ENCODE peak calls at places on chromosomes 16 and 17, in eight cellular contexts. One of them, this sample, is unnamed.
A peak's percentile ranks its signal among the peaks of the same experiment; 100 is the strongest.

GRCh38 chr17:79874329-79874981 is 35.2 kb upstream of the CBX4 start:
- DNase-seq in OCI-M1: peak; percentile 61
- DNase-seq in HEK293T: peak; percentile 70
- DNase-seq in activated T-cell treated with anti-CD3 and anti-CD28 coated beads for 24 hours: no peak
- DNase-seq in kidney tubule cell: peak; percentile 39
- DNase-seq in effector memory CD4-positive, alpha-beta T cell: no peak
- DNase-seq in NCI-H774: no peak
- DNase-seq in activated T-helper 2 cell treated with anti-CD3 and anti-CD28 coated beads, Interferon-gamma antibody, Interleukin-2, Interleukin-4, amounts not matched to agents 10 μg/mL and 5 μg/mL and 100 μg/mL, durations not matched to agents 14 hours and 24 hours and 36 hours: no peak
- DNase-seq in this sample: peak; percentile 61

GRCh38 chr17:4986951-4987766 is at the start of gene CAMTA2:
- DNase-seq in activated T-helper 2 cell treated with anti-CD3 and anti-CD28 coated beads, Interferon-gamma antibody, Interleukin-2, Interleukin-4, amounts not matched to agents 10 μg/mL and 5 μg/mL and 100 μg/mL, durations not matched to agents 14 hours and 24 hours and 36 hours: peak; percentile 76
- DNase-seq in HEK293T: peak; percentile 79
- DNase-seq in NCI-H774: peak; percentile 25
- DNase-seq in activated T-cell treated with anti-CD3 and anti-CD28 coated beads for 24 hours: peak; percentile 84
- DNase-seq in OCI-M1: peak; percentile 98
- DNase-seq in effector memory CD4-positive, alpha-beta T cell: peak; percentile 81
- DNase-seq in kidney tubule cell: peak; percentile 85
- DNase-seq in this sample: peak; percentile 94

GRCh38 chr17:50148226-50149098 is 2.0 kb downstream of the PPP1R9B start:
- DNase-seq in activated T-cell treated with anti-CD3 and anti-CD28 coated beads for 24 hours: peak; percentile 69
- DNase-seq in effector memory CD4-positive, alpha-beta T cell: peak; percentile 70
- DNase-seq in activated T-helper 2 cell treated with anti-CD3 and anti-CD28 coated beads, Interferon-gamma antibody, Interleukin-2, Interleukin-4, amounts not matched to agents 10 μg/mL and 5 μg/mL and 100 μg/mL, durations not matched to agents 14 hours and 24 hours and 36 hours: no peak
- DNase-seq in HEK293T: no peak
- DNase-seq in NCI-H774: no peak
- DNase-seq in OCI-M1: peak; percentile 65
- DNase-seq in kidney tubule cell: peak; percentile 77
- DNase-seq in this sample: no peak

GRCh38 chr16:78206623-78207223 is 107.3 kb downstream of the WWOX start:
- DNase-seq in activated T-cell treated with anti-CD3 and anti-CD28 coated beads for 24 hours: no peak
- DNase-seq in NCI-H774: no peak
- DNase-seq in HEK293T: no peak
- DNase-seq in kidney tubule cell: peak; percentile 17
- DNase-seq in OCI-M1: no peak
- DNase-seq in effector memory CD4-positive, alpha-beta T cell: no peak
- DNase-seq in activated T-helper 2 cell treated with anti-CD3 and anti-CD28 coated beads, Interferon-gamma antibody, Interleukin-2, Interleukin-4, amounts not matched to agents 10 μg/mL and 5 μg/mL and 100 μg/mL, durations not matched to agents 14 hours and 24 hours and 36 hours: no peak
- DNase-seq in this sample: no peak

GRCh38 chr16:2969545-2970521 is 685 bp downstream of the PAQR4 start:
- DNase-seq in kidney tubule cell: peak; percentile 74
- DNase-seq in HEK293T: peak; percentile 62
- DNase-seq in OCI-M1: peak; percentile 86
- DNase-seq in effector memory CD4-positive, alpha-beta T cell: peak; percentile 25
- DNase-seq in activated T-cell treated with anti-CD3 and anti-CD28 coated beads for 24 hours: peak; percentile 69
- DNase-seq in NCI-H774: peak; percentile 8
- DNase-seq in activated T-helper 2 cell treated with anti-CD3 and anti-CD28 coated beads, Interferon-gamma antibody, Interleukin-2, Interleukin-4, amounts not matched to agents 10 μg/mL and 5 μg/mL and 100 μg/mL, durations not matched to agents 14 hours and 24 hours and 36 hours: peak; percentile 80
- DNase-seq in this sample: peak; percentile 92

GRCh38 chr17:38671939-38672720 is 2.6 kb downstream of the EPOP start:
- DNase-seq in activated T-helper 2 cell treated with anti-CD3 and anti-CD28 coated beads, Interferon-gamma antibody, Interleukin-2, Interleukin-4, amounts not matched to agents 10 μg/mL and 5 μg/mL and 100 μg/mL, durations not matched to agents 14 hours and 24 hours and 36 hours: no peak
- DNase-seq in OCI-M1: no peak
- DNase-seq in kidney tubule cell: no peak
- DNase-seq in NCI-H774: no peak
- DNase-seq in effector memory CD4-positive, alpha-beta T cell: no peak
- DNase-seq in HEK293T: no peak
- DNase-seq in activated T-cell treated with anti-CD3 and anti-CD28 coated beads for 24 hours: no peak
- DNase-seq in this sample: no peak

GRCh38 chr17:75487351-75488070 is 27.8 kb downstream of the CASKIN2 start:
- DNase-seq in OCI-M1: peak; percentile 89
- DNase-seq in kidney tubule cell: no peak
- DNase-seq in HEK293T: no peak
- DNase-seq in NCI-H774: no peak
- DNase-seq in activated T-cell treated with anti-CD3 and anti-CD28 coated beads for 24 hours: peak; percentile 28
- DNase-seq in effector memory CD4-positive, alpha-beta T cell: no peak
- DNase-seq in activated T-helper 2 cell treated with anti-CD3 and anti-CD28 coated beads, Interferon-gamma antibody, Interleukin-2, Interleukin-4, amounts not matched to agents 10 μg/mL and 5 μg/mL and 100 μg/mL, durations not matched to agents 14 hours and 24 hours and 36 hours: peak; percentile 26
- DNase-seq in this sample: no peak

GRCh38 chr17:56798916-56799315 is 34.8 kb downstream of the C17orf67 start:
- DNase-seq in kidney tubule cell: peak; percentile 15
- DNase-seq in OCI-M1: peak; percentile 82
- DNase-seq in HEK293T: no peak
- DNase-seq in NCI-H774: no peak
- DNase-seq in activated T-helper 2 cell treated with anti-CD3 and anti-CD28 coated beads, Interferon-gamma antibody, Interleukin-2, Interleukin-4, amounts not matched to agents 10 μg/mL and 5 μg/mL and 100 μg/mL, durations not matched to agents 14 hours and 24 hours and 36 hours: no peak
- DNase-seq in activated T-cell treated with anti-CD3 and anti-CD28 coated beads for 24 hours: no peak
- DNase-seq in effector memory CD4-positive, alpha-beta T cell: no peak
- DNase-seq in this sample: no peak

GRCh38 chr16:2869502-2870064 is 11.6 kb upstream of the PRSS22 start:
- DNase-seq in HEK293T: no peak
- DNase-seq in kidney tubule cell: no peak
- DNase-seq in activated T-helper 2 cell treated with anti-CD3 and anti-CD28 coated beads, Interferon-gamma antibody, Interleukin-2, Interleukin-4, amounts not matched to agents 10 μg/mL and 5 μg/mL and 100 μg/mL, durations not matched to agents 14 hours and 24 hours and 36 hours: no peak
- DNase-seq in effector memory CD4-positive, alpha-beta T cell: no peak
- DNase-seq in activated T-cell treated with anti-CD3 and anti-CD28 coated beads for 24 hours: no peak
- DNase-seq in NCI-H774: no peak
- DNase-seq in OCI-M1: no peak
- DNase-seq in this sample: no peak

GRCh38 chr16:4852221-4852872 is 5.1 kb downstream of the UBN1 start:
- DNase-seq in activated T-helper 2 cell treated with anti-CD3 and anti-CD28 coated beads, Interferon-gamma antibody, Interleukin-2, Interleukin-4, amounts not matched to agents 10 μg/mL and 5 μg/mL and 100 μg/mL, durations not matched to agents 14 hours and 24 hours and 36 hours: no peak
- DNase-seq in effector memory CD4-positive, alpha-beta T cell: no peak
- DNase-seq in kidney tubule cell: peak; percentile 31
- DNase-seq in activated T-cell treated with anti-CD3 and anti-CD28 coated beads for 24 hours: no peak
- DNase-seq in OCI-M1: peak; percentile 54
- DNase-seq in HEK293T: no peak
- DNase-seq in NCI-H774: no peak
- DNase-seq in this sample: no peak

GRCh38 chr16:87465306-87465705 is 27.5 kb downstream of the ZCCHC14 start:
- DNase-seq in HEK293T: no peak
- DNase-seq in effector memory CD4-positive, alpha-beta T cell: no peak
- DNase-seq in NCI-H774: no peak
- DNase-seq in OCI-M1: peak; percentile 96
- DNase-seq in kidney tubule cell: peak; percentile 63
- DNase-seq in activated T-cell treated with anti-CD3 and anti-CD28 coated beads for 24 hours: no peak
- DNase-seq in activated T-helper 2 cell treated with anti-CD3 and anti-CD28 coated beads, Interferon-gamma antibody, Interleukin-2, Interleukin-4, amounts not matched to agents 10 μg/mL and 5 μg/mL and 100 μg/mL, durations not matched to agents 14 hours and 24 hours and 36 hours: no peak
- DNase-seq in this sample: no peak

GRCh38 chr17:51035436-51035835 is 85.2 kb downstream of the SPAG9 start:
- DNase-seq in activated T-cell treated with anti-CD3 and anti-CD28 coated beads for 24 hours: no peak
- DNase-seq in HEK293T: no peak
- DNase-seq in NCI-H774: no peak
- DNase-seq in effector memory CD4-positive, alpha-beta T cell: no peak
- DNase-seq in OCI-M1: no peak
- DNase-seq in kidney tubule cell: peak; percentile 35
- DNase-seq in activated T-helper 2 cell treated with anti-CD3 and anti-CD28 coated beads, Interferon-gamma antibody, Interleukin-2, Interleukin-4, amounts not matched to agents 10 μg/mL and 5 μg/mL and 100 μg/mL, durations not matched to agents 14 hours and 24 hours and 36 hours: no peak
- DNase-seq in this sample: no peak

GRCh38 chr17:28247671-28248556 is 71.1 kb upstream of the TMEM97 start:
- DNase-seq in kidney tubule cell: no peak
- DNase-seq in NCI-H774: no peak
- DNase-seq in activated T-cell treated with anti-CD3 and anti-CD28 coated beads for 24 hours: no peak
- DNase-seq in OCI-M1: peak; percentile 25
- DNase-seq in activated T-helper 2 cell treated with anti-CD3 and anti-CD28 coated beads, Interferon-gamma antibody, Interleukin-2, Interleukin-4, amounts not matched to agents 10 μg/mL and 5 μg/mL and 100 μg/mL, durations not matched to agents 14 hours and 24 hours and 36 hours: no peak
- DNase-seq in HEK293T: no peak
- DNase-seq in effector memory CD4-positive, alpha-beta T cell: no peak
- DNase-seq in this sample: peak; percentile 78

GRCh38 chr17:58189436-58190146 is 2.9 kb upstream of the EPX start:
- DNase-seq in HEK293T: no peak
- DNase-seq in OCI-M1: peak; percentile 64
- DNase-seq in activated T-helper 2 cell treated with anti-CD3 and anti-CD28 coated beads, Interferon-gamma antibody, Interleukin-2, Interleukin-4, amounts not matched to agents 10 μg/mL and 5 μg/mL and 100 μg/mL, durations not matched to agents 14 hours and 24 hours and 36 hours: no peak
- DNase-seq in activated T-cell treated with anti-CD3 and anti-CD28 coated beads for 24 hours: no peak
- DNase-seq in NCI-H774: no peak
- DNase-seq in effector memory CD4-positive, alpha-beta T cell: no peak
- DNase-seq in kidney tubule cell: peak; percentile 82
- DNase-seq in this sample: no peak

GRCh38 chr17:35889241-35889640 is 9.1 kb upstream of the CCL5 start:
- DNase-seq in effector memory CD4-positive, alpha-beta T cell: no peak
- DNase-seq in NCI-H774: no peak
- DNase-seq in kidney tubule cell: no peak
- DNase-seq in OCI-M1: no peak
- DNase-seq in HEK293T: no peak
- DNase-seq in activated T-helper 2 cell treated with anti-CD3 and anti-CD28 coated beads, Interferon-gamma antibody, Interleukin-2, Interleukin-4, amounts not matched to agents 10 μg/mL and 5 μg/mL and 100 μg/mL, durations not matched to agents 14 hours and 24 hours and 36 hours: no peak
- DNase-seq in activated T-cell treated with anti-CD3 and anti-CD28 coated beads for 24 hours: no peak
- DNase-seq in this sample: no peak

GRCh38 chr17:20281860-20282259 is 185.5 kb downstream of the LGALS9B start:
- DNase-seq in activated T-helper 2 cell treated with anti-CD3 and anti-CD28 coated beads, Interferon-gamma antibody, Interleukin-2, Interleukin-4, amounts not matched to agents 10 μg/mL and 5 μg/mL and 100 μg/mL, durations not matched to agents 14 hours and 24 hours and 36 hours: no peak
- DNase-seq in NCI-H774: no peak
- DNase-seq in HEK293T: no peak
- DNase-seq in effector memory CD4-positive, alpha-beta T cell: no peak
- DNase-seq in kidney tubule cell: no peak
- DNase-seq in activated T-cell treated with anti-CD3 and anti-CD28 coated beads for 24 hours: no peak
- DNase-seq in OCI-M1: no peak
- DNase-seq in this sample: no peak

GRCh38 chr16:4601317-4602186 is 13.1 kb downstream of the UBALD1 start:
- DNase-seq in HEK293T: no peak
- DNase-seq in activated T-cell treated with anti-CD3 and anti-CD28 coated beads for 24 hours: no peak
- DNase-seq in kidney tubule cell: no peak
- DNase-seq in activated T-helper 2 cell treated with anti-CD3 and anti-CD28 coated beads, Interferon-gamma antibody, Interleukin-2, Interleukin-4, amounts not matched to agents 10 μg/mL and 5 μg/mL and 100 μg/mL, durations not matched to agents 14 hours and 24 hours and 36 hours: no peak
- DNase-seq in NCI-H774: peak; percentile 15
- DNase-seq in effector memory CD4-positive, alpha-beta T cell: no peak
- DNase-seq in OCI-M1: no peak
- DNase-seq in this sample: no peak

GRCh38 chr16:81831722-81832126 is 52.6 kb downstream of the PLCG2 start:
- DNase-seq in kidney tubule cell: peak; percentile 30
- DNase-seq in activated T-cell treated with anti-CD3 and anti-CD28 coated beads for 24 hours: peak; percentile 19
- DNase-seq in OCI-M1: peak; percentile 95
- DNase-seq in effector memory CD4-positive, alpha-beta T cell: no peak
- DNase-seq in NCI-H774: no peak
- DNase-seq in HEK293T: no peak
- DNase-seq in activated T-helper 2 cell treated with anti-CD3 and anti-CD28 coated beads, Interferon-gamma antibody, Interleukin-2, Interleukin-4, amounts not matched to agents 10 μg/mL and 5 μg/mL and 100 μg/mL, durations not matched to agents 14 hours and 24 hours and 36 hours: peak; percentile 23
- DNase-seq in this sample: no peak

GRCh38 chr16:2297506-2297860 is 29.6 kb upstream of the RNPS1 start:
- DNase-seq in activated T-cell treated with anti-CD3 and anti-CD28 coated beads for 24 hours: no peak
- DNase-seq in activated T-helper 2 cell treated with anti-CD3 and anti-CD28 coated beads, Interferon-gamma antibody, Interleukin-2, Interleukin-4, amounts not matched to agents 10 μg/mL and 5 μg/mL and 100 μg/mL, durations not matched to agents 14 hours and 24 hours and 36 hours: no peak
- DNase-seq in kidney tubule cell: no peak
- DNase-seq in NCI-H774: no peak
- DNase-seq in OCI-M1: no peak
- DNase-seq in effector memory CD4-positive, alpha-beta T cell: no peak
- DNase-seq in HEK293T: no peak
- DNase-seq in this sample: no peak

GRCh38 chr16:77898671-77899211 is 110.4 kb downstream of the VAT1L start:
- DNase-seq in HEK293T: no peak
- DNase-seq in activated T-helper 2 cell treated with anti-CD3 and anti-CD28 coated beads, Interferon-gamma antibody, Interleukin-2, Interleukin-4, amounts not matched to agents 10 μg/mL and 5 μg/mL and 100 μg/mL, durations not matched to agents 14 hours and 24 hours and 36 hours: no peak
- DNase-seq in NCI-H774: peak; percentile 8
- DNase-seq in activated T-cell treated with anti-CD3 and anti-CD28 coated beads for 24 hours: no peak
- DNase-seq in kidney tubule cell: peak; percentile 33
- DNase-seq in effector memory CD4-positive, alpha-beta T cell: no peak
- DNase-seq in OCI-M1: no peak
- DNase-seq in this sample: no peak

GRCh38 chr17:53912117-53912516 is 89.4 kb downstream of the KIF2B start:
- DNase-seq in kidney tubule cell: no peak
- DNase-seq in effector memory CD4-positive, alpha-beta T cell: no peak
- DNase-seq in NCI-H774: no peak
- DNase-seq in HEK293T: no peak
- DNase-seq in activated T-helper 2 cell treated with anti-CD3 and anti-CD28 coated beads, Interferon-gamma antibody, Interleukin-2, Interleukin-4, amounts not matched to agents 10 μg/mL and 5 μg/mL and 100 μg/mL, durations not matched to agents 14 hours and 24 hours and 36 hours: no peak
- DNase-seq in activated T-cell treated with anti-CD3 and anti-CD28 coated beads for 24 hours: no peak
- DNase-seq in OCI-M1: no peak
- DNase-seq in this sample: no peak

GRCh38 chr16:80507538-80507937 is 33.3 kb upstream of the DYNLRB2 start:
- DNase-seq in activated T-helper 2 cell treated with anti-CD3 and anti-CD28 coated beads, Interferon-gamma antibody, Interleukin-2, Interleukin-4, amounts not matched to agents 10 μg/mL and 5 μg/mL and 100 μg/mL, durations not matched to agents 14 hours and 24 hours and 36 hours: no peak
- DNase-seq in effector memory CD4-positive, alpha-beta T cell: no peak
- DNase-seq in NCI-H774: no peak
- DNase-seq in OCI-M1: no peak
- DNase-seq in activated T-cell treated with anti-CD3 and anti-CD28 coated beads for 24 hours: no peak
- DNase-seq in kidney tubule cell: no peak
- DNase-seq in HEK293T: no peak
- DNase-seq in this sample: no peak

GRCh38 chr16:645852-646678 is 3.1 kb upstream of the WDR90 start:
- DNase-seq in kidney tubule cell: peak; percentile 48
- DNase-seq in HEK293T: no peak
- DNase-seq in effector memory CD4-positive, alpha-beta T cell: no peak
- DNase-seq in NCI-H774: no peak
- DNase-seq in OCI-M1: no peak
- DNase-seq in activated T-cell treated with anti-CD3 and anti-CD28 coated beads for 24 hours: no peak
- DNase-seq in activated T-helper 2 cell treated with anti-CD3 and anti-CD28 coated beads, Interferon-gamma antibody, Interleukin-2, Interleukin-4, amounts not matched to agents 10 μg/mL and 5 μg/mL and 100 μg/mL, durations not matched to agents 14 hours and 24 hours and 36 hours: no peak
- DNase-seq in this sample: no peak

GRCh38 chr17:79388556-79389295 is 222.1 kb downstream of the RBFOX3 start:
- DNase-seq in kidney tubule cell: peak; percentile 61
- DNase-seq in OCI-M1: peak; percentile 21
- DNase-seq in HEK293T: peak; percentile 77
- DNase-seq in activated T-helper 2 cell treated with anti-CD3 and anti-CD28 coated beads, Interferon-gamma antibody, Interleukin-2, Interleukin-4, amounts not matched to agents 10 μg/mL and 5 μg/mL and 100 μg/mL, durations not matched to agents 14 hours and 24 hours and 36 hours: no peak
- DNase-seq in effector memory CD4-positive, alpha-beta T cell: no peak
- DNase-seq in activated T-cell treated with anti-CD3 and anti-CD28 coated beads for 24 hours: no peak
- DNase-seq in NCI-H774: no peak
- DNase-seq in this sample: peak; percentile 96

GRCh38 chr17:36482611-36483504 is 3.6 kb upstream of the ZNHIT3 start:
- DNase-seq in effector memory CD4-positive, alpha-beta T cell: peak; percentile 48
- DNase-seq in kidney tubule cell: peak; percentile 77
- DNase-seq in activated T-cell treated with anti-CD3 and anti-CD28 coated beads for 24 hours: peak; percentile 77
- DNase-seq in HEK293T: peak; percentile 81
- DNase-seq in OCI-M1: peak; percentile 90
- DNase-seq in activated T-helper 2 cell treated with anti-CD3 and anti-CD28 coated beads, Interferon-gamma antibody, Interleukin-2, Interleukin-4, amounts not matched to agents 10 μg/mL and 5 μg/mL and 100 μg/mL, durations not matched to agents 14 hours and 24 hours and 36 hours: peak; percentile 73
- DNase-seq in NCI-H774: peak; percentile 45
- DNase-seq in this sample: peak; percentile 82

GRCh38 chr17:30921544-30922196 is at the start of gene ADAP2:
- DNase-seq in activated T-helper 2 cell treated with anti-CD3 and anti-CD28 coated beads, Interferon-gamma antibody, Interleukin-2, Interleukin-4, amounts not matched to agents 10 μg/mL and 5 μg/mL and 100 μg/mL, durations not matched to agents 14 hours and 24 hours and 36 hours: no peak
- DNase-seq in activated T-cell treated with anti-CD3 and anti-CD28 coated beads for 24 hours: no peak
- DNase-seq in kidney tubule cell: peak; percentile 55
- DNase-seq in NCI-H774: peak; percentile 16
- DNase-seq in effector memory CD4-positive, alpha-beta T cell: no peak
- DNase-seq in HEK293T: peak; percentile 46
- DNase-seq in OCI-M1: peak; percentile 28
- DNase-seq in this sample: peak; percentile 57

GRCh38 chr17:66953661-66954060 is 10.8 kb upstream of the CACNG4 start:
- DNase-seq in effector memory CD4-positive, alpha-beta T cell: no peak
- DNase-seq in HEK293T: no peak
- DNase-seq in activated T-cell treated with anti-CD3 and anti-CD28 coated beads for 24 hours: no peak
- DNase-seq in kidney tubule cell: no peak
- DNase-seq in OCI-M1: no peak
- DNase-seq in NCI-H774: no peak
- DNase-seq in activated T-helper 2 cell treated with anti-CD3 and anti-CD28 coated beads, Interferon-gamma antibody, Interleukin-2, Interleukin-4, amounts not matched to agents 10 μg/mL and 5 μg/mL and 100 μg/mL, durations not matched to agents 14 hours and 24 hours and 36 hours: no peak
- DNase-seq in this sample: no peak

GRCh38 chr17:57607553-57608120 is 137.5 kb downstream of the CCDC182 start:
- DNase-seq in kidney tubule cell: peak; percentile 54
- DNase-seq in activated T-helper 2 cell treated with anti-CD3 and anti-CD28 coated beads, Interferon-gamma antibody, Interleukin-2, Interleukin-4, amounts not matched to agents 10 μg/mL and 5 μg/mL and 100 μg/mL, durations not matched to agents 14 hours and 24 hours and 36 hours: no peak
- DNase-seq in NCI-H774: no peak
- DNase-seq in effector memory CD4-positive, alpha-beta T cell: no peak
- DNase-seq in HEK293T: no peak
- DNase-seq in OCI-M1: no peak
- DNase-seq in activated T-cell treated with anti-CD3 and anti-CD28 coated beads for 24 hours: no peak
- DNase-seq in this sample: no peak